ENCODE peak calls at places on chromosomes 1 and 21, in four cellular contexts. One of them, this sample, is unnamed.

GRCh38 chr1:25245809-25246599 is 1.2 kb downstream of the RSRP1 start:
- DNase-seq in GM12878: no peak
- DNase-seq in H1: no peak
- DNase-seq in HepG2: peak; percentile 41
- DNase-seq in this sample: no peak

GRCh38 chr1:117794073-117794472 is 135.3 kb downstream of the GDAP2 start:
- DNase-seq in HepG2: no peak
- DNase-seq in H1: no peak
- DNase-seq in GM12878: no peak
- DNase-seq in this sample: no peak

GRCh38 chr1:77514871-77515776 is 167.3 kb downstream of the ZZZ3 start:
- DNase-seq in H1: peak; percentile 56
- DNase-seq in HepG2: peak; percentile 31
- DNase-seq in GM12878: no peak
- DNase-seq in this sample: peak; percentile 82

GRCh38 chr1:42830631-42831030 is 13.4 kb upstream of the SVBP start:
- DNase-seq in H1: no peak
- DNase-seq in HepG2: no peak
- DNase-seq in GM12878: no peak
- DNase-seq in this sample: no peak

GRCh38 chr1:31064685-31065309 is 720 bp downstream of the PUM1 start:
- DNase-seq in HepG2: peak; percentile 33
- DNase-seq in GM12878: no peak
- DNase-seq in H1: no peak
- DNase-seq in this sample: no peak

GRCh38 chr1:27331426-27331825 is 9.5 kb downstream of the TMEM222 start:
- DNase-seq in GM12878: no peak
- DNase-seq in HepG2: no peak
- DNase-seq in H1: no peak
- DNase-seq in this sample: no peak

GRCh38 chr1:210129759-210130158 is 102.8 kb upstream of the SERTAD4 start:
- DNase-seq in H1: no peak
- DNase-seq in GM12878: no peak
- DNase-seq in HepG2: no peak
- DNase-seq in this sample: no peak

GRCh38 chr1:207030522-207031009 is 2.0 kb downstream of the C1orf116 start:
- DNase-seq in H1: no peak
- DNase-seq in GM12878: no peak
- DNase-seq in HepG2: no peak
- DNase-seq in this sample: no peak

GRCh38 chr1:17194133-17194475 is 10.8 kb upstream of the PADI1 start:
- DNase-seq in HepG2: no peak
- DNase-seq in GM12878: no peak
- DNase-seq in H1: no peak
- DNase-seq in this sample: no peak

GRCh38 chr1:153627797-153628626 is at the start of gene S100A1:
- DNase-seq in GM12878: no peak
- DNase-seq in H1: no peak
- DNase-seq in HepG2: peak; percentile 72
- DNase-seq in this sample: no peak

GRCh38 chr1:112247971-112248370 is 148.0 kb upstream of the CTTNBP2NL start:
- DNase-seq in H1: no peak
- DNase-seq in HepG2: no peak
- DNase-seq in GM12878: no peak
- DNase-seq in this sample: no peak

GRCh38 chr1:153339802-153340201 is 8.8 kb downstream of the PGLYRP4 start:
- DNase-seq in HepG2: no peak
- DNase-seq in H1: no peak
- DNase-seq in GM12878: no peak
- DNase-seq in this sample: no peak

GRCh38 chr1:222618001-222618879 is at the start of gene MIA3:
- DNase-seq in HepG2: peak; percentile 39
- DNase-seq in GM12878: no peak
- DNase-seq in H1: no peak
- DNase-seq in this sample: no peak

GRCh38 chr21:32256873-32257620 is 21.8 kb downstream of the MIS18A start:
- DNase-seq in H1: no peak
- DNase-seq in GM12878: no peak
- DNase-seq in HepG2: no peak
- DNase-seq in this sample: no peak

GRCh38 chr1:226989081-226989747 is 49.1 kb downstream of the COQ8A start:
- DNase-seq in H1: no peak
- DNase-seq in GM12878: no peak
- DNase-seq in HepG2: no peak
- DNase-seq in this sample: no peak

GRCh38 chr1:159906960-159907359 is 7.0 kb upstream of the CFAP45 start:
- DNase-seq in HepG2: no peak
- DNase-seq in H1: no peak
- DNase-seq in GM12878: no peak
- DNase-seq in this sample: no peak

DNA sequence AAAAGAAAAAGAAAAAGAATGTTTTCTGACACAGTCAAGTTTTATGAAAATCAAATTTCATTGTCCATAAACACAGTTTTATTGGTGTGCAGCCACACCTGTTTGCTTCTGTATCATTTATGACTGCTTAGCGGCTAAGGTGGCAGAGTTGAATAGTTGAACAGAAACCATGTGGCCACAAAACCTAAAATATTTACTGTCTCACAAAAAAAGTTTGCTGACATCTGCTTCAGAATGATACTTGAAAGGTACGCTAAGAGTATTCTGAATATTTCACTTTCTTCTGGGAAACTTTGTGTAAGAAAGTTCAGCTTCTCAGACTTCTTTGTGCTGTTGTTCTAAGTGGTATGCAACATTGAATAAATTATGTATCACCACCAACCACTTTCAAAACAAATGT is 6.2 kb downstream of the KCNK1 start:
- DNase-seq in HepG2: no peak
- DNase-seq in H1: no peak
- DNase-seq in GM12878: peak; percentile 49
- DNase-seq in this sample: no peak
- H3K27me3 ChIP-seq in HepG2: no peaks in the 10 kb centered on the region
- H3K27me3 ChIP-seq in H1: no peaks in the 10 kb centered on the region
- H3K27me3 ChIP-seq in GM12878: no peaks in the 10 kb centered on the region
- H3K27me3 ChIP-seq in this sample: peaks cover 13% of the 10 kb centered on the region

GRCh38 chr1:1118011-1118892 is 2.4 kb upstream of the C1orf159 start:
- DNase-seq in GM12878: no peak
- DNase-seq in H1: no peak
- DNase-seq in HepG2: no peak
- DNase-seq in this sample: no peak
- TF ChIP-seq SUZ12 in GM12878: no peak
- TF ChIP-seq SUZ12 in H1: no peak
- TF ChIP-seq SUZ12 in HepG2: no peak
- TF ChIP-seq SUZ12 in this sample: no peak

GRCh38 chr1:52672946-52673345 is 25.2 kb downstream of the COA7 start:
- DNase-seq in H1: no peak
- DNase-seq in GM12878: no peak
- DNase-seq in HepG2: no peak
- DNase-seq in this sample: no peak
- H3K4me1 ChIP-seq in H1: no peaks in the 10 kb centered on the region
- H3K4me1 ChIP-seq in GM12878: no peaks in the 10 kb centered on the region
- H3K4me1 ChIP-seq in HepG2: peaks cover 14% of the 10 kb centered on the region
- H3K4me1 ChIP-seq in this sample: peaks cover 11% of the 10 kb centered on the region

GRCh38 chr21:38668067-38668466 is 137.7 kb upstream of the ETS2 start:
- DNase-seq in H1: no peak
- DNase-seq in HepG2: no peak
- DNase-seq in GM12878: no peak
- DNase-seq in this sample: no peak
- H3K27me3 ChIP-seq in H1: no peaks in the 10 kb centered on the region
- H3K27me3 ChIP-seq in HepG2: no peaks in the 10 kb centered on the region
- H3K27me3 ChIP-seq in GM12878: no peaks in the 10 kb centered on the region
- H3K27me3 ChIP-seq in this sample: peaks cover 4% of the 10 kb centered on the region

DNA sequence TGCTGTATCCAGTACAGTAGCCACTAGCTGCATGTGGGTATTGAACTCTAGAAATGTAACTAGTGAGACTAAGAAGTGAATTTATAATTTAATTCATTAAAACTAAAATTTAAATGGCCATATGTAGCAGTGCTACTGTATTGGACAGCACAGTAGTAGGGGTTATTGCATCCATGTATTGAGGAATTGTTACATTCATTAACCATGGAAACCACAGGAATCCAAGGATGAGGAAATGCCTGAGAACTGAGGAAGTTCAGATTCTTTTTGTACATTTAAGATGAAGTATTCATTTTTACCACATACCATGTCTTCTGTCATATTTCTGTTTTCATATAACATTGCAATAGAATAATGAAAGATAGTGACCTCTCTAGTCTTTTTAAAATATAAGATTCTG is 2.6 kb downstream of the MTF2 start:
- DNase-seq in HepG2: no peak
- DNase-seq in GM12878: no peak
- DNase-seq in H1: no peak
- DNase-seq in this sample: no peak
- TF ChIP-seq SUZ12 in HepG2: no peak
- TF ChIP-seq SUZ12 in GM12878: no peak
- TF ChIP-seq SUZ12 in H1: no peak
- TF ChIP-seq SUZ12 in this sample: no peak

GRCh38 chr1:1924849-1925248 is 5.8 kb upstream of the TMEM52 start:
- DNase-seq in GM12878: no peak
- DNase-seq in H1: no peak
- DNase-seq in HepG2: no peak
- DNase-seq in this sample: no peak
- H3K4me1 ChIP-seq in GM12878: peaks cover 1% of the 10 kb centered on the region
- H3K4me1 ChIP-seq in H1: no peaks in the 10 kb centered on the region
- H3K4me1 ChIP-seq in HepG2: peaks cover 64% of the 10 kb centered on the region
- H3K4me1 ChIP-seq in this sample: peaks cover 15% of the 10 kb centered on the region